ENCODE peak calls at places on chromosomes 3 and 15, in four cellular contexts. One of them, this sample, is unnamed.

GRCh38 chr3:55636300-55637195 is 149.4 kb upstream of the WNT5A start:
- DNase-seq in H1: no peak
- DNase-seq in HCT116: no peak
- DNase-seq in HepG2: no peak
- DNase-seq in this sample: no peak

GRCh38 chr15:67064607-67065530 is 533 bp upstream of the SMAD3 start:
- DNase-seq in H1: peak; percentile 81
- DNase-seq in HCT116: no peak
- DNase-seq in HepG2: peak; percentile 67
- DNase-seq in this sample: no peak

GRCh38 chr15:55518009-55518408 is 10.0 kb upstream of the DNAAF4 start:
- DNase-seq in H1: no peak
- DNase-seq in HCT116: no peak
- DNase-seq in HepG2: no peak
- DNase-seq in this sample: no peak

GRCh38 chr3:86967062-86967461 is 23.9 kb downstream of the VGLL3 start:
- DNase-seq in H1: no peak
- DNase-seq in HCT116: no peak
- DNase-seq in HepG2: no peak
- DNase-seq in this sample: no peak

GRCh38 chr15:77457619-77458265 is 37.1 kb downstream of the HMG20A start:
- DNase-seq in H1: no peak
- DNase-seq in HCT116: no peak
- DNase-seq in HepG2: no peak
- DNase-seq in this sample: no peak

GRCh38 chr3:137792633-137793271 is 28.6 kb downstream of the SOX14 start:
- DNase-seq in H1: peak; percentile 69
- DNase-seq in HCT116: peak; percentile 34
- DNase-seq in HepG2: peak; percentile 17
- DNase-seq in this sample: peak; percentile 57

GRCh38 chr3:119662604-119663377 is 2.4 kb upstream of the POPDC2 start:
- DNase-seq in H1: no peak
- DNase-seq in HCT116: no peak
- DNase-seq in HepG2: no peak
- DNase-seq in this sample: peak; percentile 12

GRCh38 chr15:70902105-70902504 is 9.5 kb downstream of the LRRC49 start:
- DNase-seq in H1: no peak
- DNase-seq in HCT116: peak; percentile 28
- DNase-seq in HepG2: no peak
- DNase-seq in this sample: no peak

GRCh38 chr15:83446904-83447708 is at the start of gene SH3GL3:
- DNase-seq in H1: peak; percentile 85
- DNase-seq in HCT116: peak; percentile 32
- DNase-seq in HepG2: no peak
- DNase-seq in this sample: peak; percentile 89

GRCh38 chr15:100889359-100890058 is 9.9 kb downstream of the ALDH1A3 start:
- DNase-seq in H1: no peak
- DNase-seq in HCT116: no peak
- DNase-seq in HepG2: no peak
- DNase-seq in this sample: peak; percentile 91

GRCh38 chr3:124467980-124468902 is 262.0 kb upstream of the UMPS start:
- DNase-seq in H1: peak; percentile 84
- DNase-seq in HCT116: peak; percentile 26
- DNase-seq in HepG2: peak; percentile 20
- DNase-seq in this sample: peak; percentile 41

GRCh38 chr15:67091073-67091965 is 25.9 kb downstream of the SMAD3 start:
- DNase-seq in H1: no peak
- DNase-seq in HCT116: peak; percentile 90
- DNase-seq in HepG2: no peak
- DNase-seq in this sample: no peak

GRCh38 chr3:72336821-72337479 is 511.3 kb downstream of the SHQ1 start:
- DNase-seq in H1: peak; percentile 70
- DNase-seq in HCT116: no peak
- DNase-seq in HepG2: no peak
- DNase-seq in this sample: peak; percentile 72

GRCh38 chr3:185724761-185725160 is 100.1 kb downstream of the IGF2BP2 start:
- DNase-seq in H1: no peak
- DNase-seq in HCT116: no peak
- DNase-seq in HepG2: no peak
- DNase-seq in this sample: no peak

GRCh38 chr15:43135351-43135750 is 2.0 kb downstream of the TMEM62 start:
- DNase-seq in H1: no peak
- DNase-seq in HCT116: no peak
- DNase-seq in HepG2: no peak
- DNase-seq in this sample: no peak

GRCh38 chr15:49826640-49827281 is 205.9 kb downstream of the DTWD1 start:
- DNase-seq in H1: no peak
- DNase-seq in HCT116: no peak
- DNase-seq in HepG2: no peak
- DNase-seq in this sample: no peak

GRCh38 chr3:182315313-182315712 is 478.0 kb upstream of the ATP11B start:
- DNase-seq in H1: no peak
- DNase-seq in HCT116: no peak
- DNase-seq in HepG2: no peak
- DNase-seq in this sample: no peak

GRCh38 chr3:81426826-81427565 is 334.4 kb downstream of the GBE1 start:
- DNase-seq in H1: no peak
- DNase-seq in HCT116: no peak
- DNase-seq in HepG2: no peak
- DNase-seq in this sample: no peak

GRCh38 chr3:49554639-49555265 is 475 bp downstream of the BSN start:
- DNase-seq in H1: peak; percentile 86
- DNase-seq in HCT116: no peak
- DNase-seq in HepG2: no peak
- DNase-seq in this sample: peak; percentile 53

GRCh38 chr3:128701342-128702212 is 24.4 kb upstream of the RAB7A start:
- DNase-seq in H1: no peak
- DNase-seq in HCT116: no peak
- DNase-seq in HepG2: no peak
- DNase-seq in this sample: no peak

GRCh38 chr3:14377838-14378169 is 24.6 kb upstream of the SLC6A6 start:
- DNase-seq in H1: no peak
- DNase-seq in HCT116: no peak
- DNase-seq in HepG2: no peak
- DNase-seq in this sample: no peak

GRCh38 chr3:100097919-100098896 is 16.1 kb downstream of the FILIP1L start:
- DNase-seq in H1: no peak
- DNase-seq in HCT116: no peak
- DNase-seq in HepG2: peak; percentile 80
- DNase-seq in this sample: peak; percentile 24

GRCh38 chr3:97931218-97931617 is 41.0 kb downstream of the RIOX2 start:
- DNase-seq in H1: no peak
- DNase-seq in HCT116: no peak
- DNase-seq in HepG2: no peak
- DNase-seq in this sample: no peak

GRCh38 chr3:97928986-97929385 is 43.2 kb downstream of the RIOX2 start:
- DNase-seq in H1: no peak
- DNase-seq in HCT116: no peak
- DNase-seq in HepG2: no peak
- DNase-seq in this sample: no peak

GRCh38 chr3:97934980-97935695 is 37.1 kb downstream of the RIOX2 start:
- DNase-seq in H1: no peak
- DNase-seq in HCT116: no peak
- DNase-seq in HepG2: no peak
- DNase-seq in this sample: no peak

GRCh38 chr3:97930018-97930417 is 42.2 kb downstream of the RIOX2 start:
- DNase-seq in H1: no peak
- DNase-seq in HCT116: no peak
- DNase-seq in HepG2: no peak
- DNase-seq in this sample: no peak

GRCh38 chr3:97932387-97932801 is 39.8 kb downstream of the RIOX2 start:
- DNase-seq in H1: no peak
- DNase-seq in HCT116: no peak
- DNase-seq in HepG2: no peak
- DNase-seq in this sample: no peak
- TF ChIP-seq JUND in H1: no peak
- TF ChIP-seq JUND in HCT116: no peak
- TF ChIP-seq JUND in HepG2: no peak
- TF ChIP-seq JUND in this sample: no peak

GRCh38 chr3:127639173-127640030 is 10.4 kb downstream of the PODXL2 start:
- DNase-seq in H1: no peak
- DNase-seq in HCT116: no peak
- DNase-seq in HepG2: no peak
- DNase-seq in this sample: no peak
- TF ChIP-seq JUND in H1: no peak
- TF ChIP-seq JUND in HCT116: no peak
- TF ChIP-seq JUND in HepG2: no peak
- TF ChIP-seq JUND in this sample: no peak

DNA sequence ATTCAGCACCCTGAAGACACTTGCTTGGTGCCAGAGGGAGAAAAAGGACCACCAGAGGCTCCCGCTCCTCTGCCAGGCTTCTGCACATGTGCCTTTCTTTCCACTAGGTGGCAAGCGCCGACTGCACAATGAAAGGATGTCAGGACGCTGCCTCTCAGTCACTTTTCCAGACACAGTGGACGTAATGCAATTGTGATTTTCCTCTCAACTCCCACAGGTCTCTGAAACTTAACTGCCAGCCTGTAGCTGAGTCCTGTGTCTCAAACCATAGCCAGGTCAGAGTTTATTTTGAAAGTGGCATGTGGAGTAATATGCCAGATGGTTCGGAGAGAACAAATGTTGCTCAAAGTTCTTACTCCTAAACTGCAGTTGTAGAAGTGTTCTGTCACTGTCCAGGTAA is 162.9 kb downstream of the ITPR1 start:
- DNase-seq in H1: peak; percentile 64
- DNase-seq in HCT116: peak; percentile 56
- DNase-seq in HepG2: peak; percentile 30
- DNase-seq in this sample: peak; percentile 91
- TF ChIP-seq JUND in H1: no peak
- TF ChIP-seq JUND in HCT116: no peak
- TF ChIP-seq JUND in HepG2: no peak
- TF ChIP-seq JUND in this sample: no peak

GRCh38 chr3:40450438-40450837 is 6.7 kb upstream of the RPL14 start:
- DNase-seq in H1: no peak
- DNase-seq in HCT116: no peak
- DNase-seq in HepG2: no peak
- DNase-seq in this sample: no peak

GRCh38 chr3:40445062-40445461 is 12.1 kb upstream of the RPL14 start:
- DNase-seq in H1: no peak
- DNase-seq in HCT116: no peak
- DNase-seq in HepG2: no peak
- DNase-seq in this sample: no peak

GRCh38 chr3:40451551-40451950 is 5.6 kb upstream of the RPL14 start:
- DNase-seq in H1: no peak
- DNase-seq in HCT116: no peak
- DNase-seq in HepG2: no peak
- DNase-seq in this sample: peak; percentile 21

DNA sequence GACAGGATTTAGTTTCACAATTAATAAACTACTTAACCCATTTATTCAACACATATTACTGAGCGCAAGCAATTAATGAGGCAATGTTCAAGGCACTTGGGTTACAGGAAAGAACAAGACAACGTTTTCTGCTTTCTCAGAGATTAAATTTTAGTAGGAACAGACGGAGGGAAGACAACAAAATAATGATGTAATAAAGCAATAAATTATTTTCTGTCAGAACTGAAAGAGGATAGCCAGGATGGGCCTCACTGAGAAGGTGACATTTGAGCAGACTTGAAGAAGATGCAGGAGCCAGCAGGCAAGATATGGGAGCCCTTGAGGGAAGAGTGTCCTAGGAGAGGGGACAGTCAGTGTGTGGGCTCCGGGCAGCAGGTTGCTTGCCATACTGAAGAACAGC is 11.3 kb upstream of the RPL14 start:
- DNase-seq in H1: no peak
- DNase-seq in HCT116: no peak
- DNase-seq in HepG2: no peak
- DNase-seq in this sample: no peak
- TF ChIP-seq JUND in H1: no peak
- TF ChIP-seq JUND in HCT116: no peak
- TF ChIP-seq JUND in HepG2: no peak
- TF ChIP-seq JUND in this sample: no peak

GRCh38 chr15:33089165-33089877 is 105.2 kb downstream of the FMN1 start:
- DNase-seq in H1: no peak
- DNase-seq in HCT116: no peak
- DNase-seq in HepG2: no peak
- DNase-seq in this sample: no peak

GRCh38 chr15:33093234-33093633 is 101.3 kb downstream of the FMN1 start:
- DNase-seq in H1: no peak
- DNase-seq in HCT116: no peak
- DNase-seq in HepG2: no peak
- DNase-seq in this sample: no peak

GRCh38 chr15:33086500-33087141 is 107.9 kb downstream of the FMN1 start:
- DNase-seq in H1: no peak
- DNase-seq in HCT116: peak; percentile 42
- DNase-seq in HepG2: peak; percentile 19
- DNase-seq in this sample: peak; percentile 75

GRCh38 chr15:33091983-33092688 is 102.4 kb downstream of the FMN1 start:
- DNase-seq in H1: no peak
- DNase-seq in HCT116: no peak
- DNase-seq in HepG2: no peak
- DNase-seq in this sample: no peak

GRCh38 chr15:33089878-33090757 is 104.4 kb downstream of the FMN1 start:
- DNase-seq in H1: no peak
- DNase-seq in HCT116: no peak
- DNase-seq in HepG2: no peak
- DNase-seq in this sample: peak; percentile 38
- TF ChIP-seq JUND in H1: no peak
- TF ChIP-seq JUND in HCT116: no peak
- TF ChIP-seq JUND in HepG2: no peak
- TF ChIP-seq JUND in this sample: no peak

GRCh38 chr3:130929827-130930226 is 35.9 kb downstream of the ATP2C1 start:
- DNase-seq in H1: no peak
- DNase-seq in HCT116: no peak
- DNase-seq in HepG2: no peak
- DNase-seq in this sample: no peak

GRCh38 chr3:130932979-130933378 is 39.1 kb downstream of the ATP2C1 start:
- DNase-seq in H1: no peak
- DNase-seq in HCT116: no peak
- DNase-seq in HepG2: no peak
- DNase-seq in this sample: no peak

GRCh38 chr3:130935761-130936160 is 41.9 kb downstream of the ATP2C1 start:
- DNase-seq in H1: no peak
- DNase-seq in HCT116: no peak
- DNase-seq in HepG2: no peak
- DNase-seq in this sample: no peak

GRCh38 chr3:130934442-130935089 is 40.7 kb downstream of the ATP2C1 start:
- DNase-seq in H1: no peak
- DNase-seq in HCT116: no peak
- DNase-seq in HepG2: no peak
- DNase-seq in this sample: no peak

GRCh38 chr3:130933801-130934345 is 40.0 kb downstream of the ATP2C1 start:
- DNase-seq in H1: no peak
- DNase-seq in HCT116: no peak
- DNase-seq in HepG2: no peak
- DNase-seq in this sample: no peak
- TF ChIP-seq JUND in H1: no peak
- TF ChIP-seq JUND in HCT116: no peak
- TF ChIP-seq JUND in HepG2: no peak
- TF ChIP-seq JUND in this sample: no peak